ENCODE peak calls at places on chromosomes 3 and 15, in seven cellular contexts. O is neuronal stem cell; L is PC-3; Z is GM12878; C is spleen; P is endothelial cell of umbilical vein; I is CD8-positive, alpha-beta T cell. M is an unnamed sample.

GRCh38 chr3:197367081-197367780 is 68.8 kb upstream of the DLG1 start:
- DNase-seq in P (no peak), O (no peak), Z (no peak), C (peak; percentile 58), I (no peak), L (peak; percentile 99), M (no peak)

GRCh38 chr15:78853500-78853899 is 19.2 kb upstream of the MORF4L1 start:
- DNase-seq in L (no peak), I (no peak), O (no peak), C (peak; percentile 2), Z (no peak), P (no peak), M (no peak)

GRCh38 chr15:89781891-89782618 is 5.9 kb downstream of the MESP2 start:
- DNase-seq in C (peak; percentile 48), P (no peak), L (peak; percentile 90), O (no peak), I (no peak), Z (no peak), M (no peak)

GRCh38 chr15:34056921-34057320 is 17.9 kb upstream of the AVEN start:
- DNase-seq in Z (no peak), I (no peak), P (no peak), O (no peak), L (no peak), C (no peak), M (no peak)

GRCh38 chr3:75254685-75255084 is 409.4 kb upstream of the FRG2C start:
- DNase-seq in Z (no peak), O (no peak), L (no peak), C (no peak), P (no peak), I (no peak), M (peak; percentile 39)

GRCh38 chr15:51024735-51025453 is 69.8 kb downstream of the TNFAIP8L3 start:
- DNase-seq in O (no peak), I (no peak), P (no peak), Z (no peak), L (no peak), C (no peak), M (no peak)

GRCh38 chr3:195247086-195247862 is 23.7 kb downstream of the XXYLT1 start:
- DNase-seq in P (no peak), L (no peak), I (no peak), O (no peak), C (no peak), Z (no peak), M (no peak)

GRCh38 chr15:80950291-80951078 is 39.1 kb downstream of the MESD start:
- DNase-seq in P (no peak), L (no peak), I (no peak), O (no peak), C (no peak), Z (no peak), M (no peak)

GRCh38 chr15:85825118-85825517 is 30.4 kb upstream of the KLHL25 start:
- DNase-seq in O (no peak), P (no peak), L (no peak), C (no peak), I (no peak), Z (no peak), M (no peak)

GRCh38 chr3:32947466-32948238 is 3.8 kb upstream of the CCR4 start:
- DNase-seq in L (peak; percentile 97), P (peak; percentile 85), C (peak; percentile 91), I (peak; percentile 95), O (peak; percentile 63), Z (peak; percentile 61), M (peak; percentile 94)

GRCh38 chr15:88161636-88162035 is 94.9 kb downstream of the NTRK3 start:
- DNase-seq in I (no peak), Z (no peak), C (no peak), O (no peak), P (no peak), L (no peak), M (no peak)

GRCh38 chr15:73273181-73274002 is 95.4 kb downstream of the HCN4 start:
- DNase-seq in P (peak; percentile 58), O (peak; percentile 53), L (peak; percentile 63), I (peak; percentile 37), Z (no peak), C (no peak), M (peak; percentile 45)

GRCh38 chr3:51687472-51688205 is 16.6 kb downstream of the TEX264 start:
- DNase-seq in L (peak; percentile 71), I (no peak), C (no peak), O (no peak), Z (no peak), P (no peak), M (no peak)

GRCh38 chr3:7112523-7113056 is 251.7 kb downstream of the GRM7 start:
- DNase-seq in C (no peak), Z (no peak), O (no peak), P (peak; percentile 6), L (no peak), I (no peak), M (no peak)

GRCh38 chr15:74301583-74302374 is 65.7 kb downstream of the CCDC33 start:
- DNase-seq in C (no peak), Z (no peak), O (no peak), P (no peak), I (no peak), L (no peak), M (no peak)

GRCh38 chr15:74295800-74296199 is 59.7 kb downstream of the CCDC33 start:
- DNase-seq in I (no peak), P (no peak), C (no peak), Z (no peak), L (no peak), O (no peak), M (no peak)

GRCh38 chr15:74300057-74300620 is 64.0 kb downstream of the CCDC33 start:
- DNase-seq in O (no peak), P (no peak), L (no peak), C (no peak), Z (no peak), I (no peak), M (no peak)

GRCh38 chr15:74294010-74294409 is 57.9 kb downstream of the CCDC33 start:
- DNase-seq in O (no peak), I (no peak), Z (no peak), L (no peak), C (no peak), P (no peak), M (no peak)

GRCh38 chr15:74297867-74298266 is 61.7 kb downstream of the CCDC33 start:
- DNase-seq in O (no peak), P (no peak), L (no peak), I (no peak), Z (no peak), C (no peak), M (no peak)
- H3K27me3 ChIP-seq in O (no peaks in the 10 kb centered on the region), P (peaks cover 10% of the 10 kb centered on the region), L (peaks cover 40% of the 10 kb centered on the region), I (no peaks in the 10 kb centered on the region), Z (no peaks in the 10 kb centered on the region), C (no peaks in the 10 kb centered on the region), M (peaks cover 4% of the 10 kb centered on the region)

GRCh38 chr15:38559131-38559530 is 5.5 kb downstream of the RASGRP1 start:
- DNase-seq in L (no peak), I (no peak), P (no peak), O (no peak), Z (no peak), C (no peak), M (no peak)
- H3K27me3 ChIP-seq in L (peaks cover 76% of the 10 kb centered on the region), I (no peaks in the 10 kb centered on the region), P (peaks cover 32% of the 10 kb centered on the region), O (no peaks in the 10 kb centered on the region), Z (no peaks in the 10 kb centered on the region), C (no peaks in the 10 kb centered on the region), M (no peaks in the 10 kb centered on the region)

DNA sequence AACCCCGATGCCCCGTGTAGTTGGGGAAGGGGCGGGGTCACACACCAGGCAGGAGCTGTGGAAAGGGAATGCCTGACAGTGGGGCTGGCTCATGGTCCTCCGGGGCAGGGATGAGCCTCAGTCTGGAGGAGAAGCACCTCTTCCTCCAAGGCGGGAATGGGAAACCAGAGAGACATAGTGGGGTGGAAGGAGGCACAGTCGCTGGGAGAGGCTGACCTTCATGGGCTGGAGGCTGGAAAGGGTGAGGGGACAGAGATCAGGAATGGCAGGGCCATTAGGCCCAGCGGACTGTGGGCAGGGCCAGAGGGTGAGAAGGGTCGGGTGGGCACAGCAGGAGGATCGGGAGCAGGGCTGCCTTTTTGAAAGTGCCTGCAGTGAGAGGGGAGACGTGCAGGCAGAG is 65.8 kb upstream of the LINGO1 start:
- DNase-seq in C (no peak), O (no peak), L (no peak), Z (no peak), P (no peak), I (no peak), M (no peak)
- H3K27me3 ChIP-seq in C (no peaks in the 10 kb centered on the region), O (no peaks in the 10 kb centered on the region), L (peaks cover 29% of the 10 kb centered on the region), Z (no peaks in the 10 kb centered on the region), P (peaks cover 7% of the 10 kb centered on the region), I (no peaks in the 10 kb centered on the region), M (no peaks in the 10 kb centered on the region)

GRCh38 chr15:93164409-93164808 is 75.4 kb upstream of the RGMA start:
- DNase-seq in P (no peak), I (no peak), Z (no peak), O (no peak), L (no peak), C (no peak), M (no peak)

GRCh38 chr15:93165737-93166136 is 76.7 kb upstream of the RGMA start:
- DNase-seq in C (no peak), Z (no peak), O (no peak), L (no peak), P (no peak), I (no peak), M (no peak)

GRCh38 chr15:93166675-93167074 is 77.7 kb upstream of the RGMA start:
- DNase-seq in Z (no peak), O (no peak), C (no peak), L (no peak), I (no peak), P (no peak), M (no peak)

GRCh38 chr15:93168913-93169312 is 79.9 kb upstream of the RGMA start:
- DNase-seq in I (no peak), P (no peak), L (no peak), C (no peak), O (no peak), Z (no peak), M (no peak)

GRCh38 chr15:93167291-93167690 is 78.3 kb upstream of the RGMA start:
- DNase-seq in L (no peak), Z (no peak), O (no peak), C (no peak), P (no peak), I (no peak), M (no peak)
- H3K27me3 ChIP-seq in L (peaks cover 81% of the 10 kb centered on the region), Z (peaks cover 4% of the 10 kb centered on the region), O (no peaks in the 10 kb centered on the region), C (no peaks in the 10 kb centered on the region), P (no peaks in the 10 kb centered on the region), I (no peaks in the 10 kb centered on the region), M (no peaks in the 10 kb centered on the region)

M was measured in iPS DF 6.9.